ENCODE peak calls at places on chromosome 9, in five cellular contexts. D is NAMALWA, H is A549, L is pancreas, B is omental fat pad. F is an unnamed sample.

GRCh38 chr9:126947529-126947928 is 32.9 kb downstream of the RALGPS1 start:
- DNase-seq in H (no peak), D (no peak), B (no peak), L (no peak), F (peak; percentile 21)

GRCh38 chr9:123225374-123225813 is 43.0 kb downstream of the STRBP start:
- DNase-seq in B (no peak), H (peak; percentile 13), L (no peak), D (peak; percentile 94), F (peak; percentile 45)

GRCh38 chr9:80501635-80502034 is 929.9 kb downstream of the TLE4 start:
- DNase-seq in D (no peak), H (no peak), B (no peak), L (no peak), F (no peak)

GRCh38 chr9:129432671-129433154 is 188.2 kb downstream of the C9orf50 start:
- DNase-seq in D (no peak), H (no peak), L (no peak), B (no peak), F (no peak)

GRCh38 chr9:21788752-21789151 is 13.7 kb upstream of the MTAP start:
- DNase-seq in H (no peak), D (no peak), B (no peak), L (no peak), F (peak; percentile 41)

GRCh38 chr9:124771867-124772621 is 933 bp upstream of the NR6A1 start:
- DNase-seq in L (peak; percentile 89), H (peak; percentile 77), D (no peak), B (no peak), F (peak; percentile 73)

GRCh38 chr9:8874482-8874881 is 1074.9 kb upstream of the DMAC1 start:
- DNase-seq in B (no peak), D (no peak), L (no peak), H (no peak), F (no peak)

GRCh38 chr9:2297771-2298170 is 282.6 kb downstream of the SMARCA2 start:
- DNase-seq in B (no peak), H (no peak), L (no peak), D (no peak), F (no peak)

GRCh38 chr9:14277202-14277601 is 36.7 kb downstream of the NFIB start:
- DNase-seq in L (no peak), D (no peak), H (no peak), B (no peak), F (no peak)

GRCh38 chr9:120477534-120478001 is 102.4 kb downstream of the CDK5RAP2 start:
- DNase-seq in D (peak; percentile 43), H (peak; percentile 54), B (peak; percentile 42), L (peak; percentile 63), F (peak; percentile 63)

GRCh38 chr9:108671156-108671555 is 184.6 kb downstream of the ACTL7B start:
- DNase-seq in L (no peak), B (no peak), D (no peak), H (peak; percentile 37), F (peak; percentile 59)

GRCh38 chr9:131562032-131562959 is 17.0 kb downstream of the PRRT1B start:
- DNase-seq in D (no peak), L (no peak), H (no peak), B (no peak), F (peak; percentile 87)

GRCh38 chr9:113011911-113012381 is at the start of gene ZNF883:
- DNase-seq in B (no peak), D (no peak), H (peak; percentile 41), L (peak; percentile 68), F (no peak)

GRCh38 chr9:136405481-136405880 is 4.9 kb downstream of the ENTR1 start:
- DNase-seq in L (no peak), H (no peak), D (no peak), B (no peak), F (no peak)

GRCh38 chr9:123686131-123686848 is 243.6 kb downstream of the DENND1A start:
- DNase-seq in D (no peak), H (no peak), L (no peak), B (no peak), F (peak; percentile 59)

GRCh38 chr9:26727471-26727870 is 165.1 kb downstream of the CAAP1 start:
- DNase-seq in D (no peak), L (no peak), B (no peak), H (no peak), F (no peak)

GRCh38 chr9:120191141-120191540 is 388.8 kb downstream of the CDK5RAP2 start:
- DNase-seq in B (no peak), L (no peak), H (no peak), D (no peak), F (no peak)

GRCh38 chr9:127844821-127845359 is 9.6 kb downstream of the ENG start:
- DNase-seq in B (no peak), D (no peak), L (no peak), H (no peak), F (no peak)

GRCh38 chr9:81999806-82000205 is 11.2 kb downstream of the SPATA31D1 start:
- DNase-seq in L (no peak), H (no peak), B (no peak), D (no peak), F (no peak)

GRCh38 chr9:128621730-128622455 is 34.8 kb downstream of the DYNC2I2 start:
- DNase-seq in H (no peak), L (no peak), D (no peak), B (no peak), F (no peak)

GRCh38 chr9:116287721-116288120 is 134.1 kb downstream of the PAPPA start:
- DNase-seq in L (no peak), H (no peak), B (no peak), D (no peak), F (peak; percentile 44)

GRCh38 chr9:108099854-108100253 is 610.3 kb upstream of the KLF4 start:
- DNase-seq in D (no peak), B (no peak), L (no peak), H (no peak), F (peak; percentile 15)

GRCh38 chr9:125493861-125494554 is 213.0 kb downstream of the MAPKAP1 start:
- DNase-seq in B (no peak), L (no peak), H (no peak), D (no peak), F (no peak)

F was measured in PC-3.